ENCODE peak calls at places on chromosomes 4 and X, in six cellular contexts. I is iris pigment epithelial cell; O is T-helper 2 cell; T is A172; W is GM12892; B is stimulated activated CD4-positive, alpha-beta T cell treated with anti-CD3 and anti-CD28 coated beads, Interleukin-2, amount 100 ng/mL, for 24 hours. L is an unnamed sample.
A peak's percentile ranks its signal among the peaks of the same experiment; 100 is the strongest.

GRCh38 chrX:106397788-106398538 is 213.8 kb upstream of the RADX start:
- DNase-seq in I (peak; percentile 11), O (no peak), T (no peak), W (no peak), B (no peak), L (peak; percentile 6)

GRCh38 chr4:36189511-36190226 is 54.6 kb downstream of the ARAP2 start:
- DNase-seq in I (peak; percentile 31), O (no peak), T (no peak), W (no peak), B (no peak), L (no peak)

GRCh38 chr4:92100980-92101379 is 202.8 kb upstream of the GRID2 start:
- DNase-seq in I (peak; percentile 1), O (no peak), T (no peak), W (no peak), B (no peak), L (no peak)

GRCh38 chr4:8083086-8083825 is 75.4 kb downstream of the ABLIM2 start:
- DNase-seq in I (no peak), O (no peak), T (no peak), W (no peak), B (no peak), L (no peak)

GRCh38 chrX:10549280-10549679 is 71.1 kb downstream of the MID1 start:
- DNase-seq in I (no peak), O (no peak), T (peak; percentile 42), W (no peak), B (no peak), L (no peak)

GRCh38 chr4:77194989-77195388 is 38.0 kb downstream of the CCNG2 start:
- DNase-seq in I (no peak), O (no peak), T (no peak), W (no peak), B (no peak), L (no peak)

GRCh38 chr4:102620697-102621497 is 119.7 kb downstream of the NFKB1 start:
- DNase-seq in I (peak; percentile 80), O (no peak), T (peak; percentile 83), W (no peak), B (no peak), L (peak; percentile 94)

GRCh38 chrX:121579016-121579760 is 531.8 kb downstream of the GLUD2 start:
- DNase-seq in I (peak; percentile 43), O (no peak), T (peak; percentile 0), W (no peak), B (peak; percentile 16), L (peak; percentile 21)

GRCh38 chr4:83631066-83631465 is 95.2 kb downstream of the GPAT3 start:
- DNase-seq in I (peak; percentile 54), O (no peak), T (no peak), W (no peak), B (no peak), L (no peak)

GRCh38 chrX:150919401-150919800 is 20.9 kb upstream of the CD99L2 start:
- DNase-seq in I (no peak), O (no peak), T (no peak), W (no peak), B (no peak), L (no peak)

GRCh38 chr4:122744229-122744628 is 11.7 kb downstream of the BBS12 start:
- DNase-seq in I (peak; percentile 95), O (no peak), T (no peak), W (no peak), B (no peak), L (no peak)

GRCh38 chr4:102627831-102628523 is 126.8 kb downstream of the NFKB1 start:
- DNase-seq in I (peak; percentile 78), O (no peak), T (peak; percentile 75), W (no peak), B (peak; percentile 41), L (peak; percentile 30)

GRCh38 chr4:124803641-124804040 is 91.1 kb upstream of the ANKRD50 start:
- DNase-seq in I (peak; percentile 73), O (no peak), T (no peak), W (no peak), B (no peak), L (peak; percentile 35)

GRCh38 chr4:112185740-112186670 is 40.8 kb downstream of the FAM241A start:
- DNase-seq in I (peak; percentile 68), O (no peak), T (no peak), W (no peak), B (no peak), L (no peak)

GRCh38 chr4:72875138-72875537 is 194.4 kb downstream of the COX18 start:
- DNase-seq in I (no peak), O (no peak), T (no peak), W (no peak), B (no peak), L (no peak)

GRCh38 chrX:152893631-152894610 is 3.9 kb upstream of the ZNF185 start:
- DNase-seq in I (no peak), O (no peak), T (peak; percentile 18), W (no peak), B (no peak), L (no peak)

GRCh38 chr4:67897686-67898085 is 13.9 kb upstream of the TMPRSS11D start:
- DNase-seq in I (no peak), O (no peak), T (no peak), W (no peak), B (no peak), L (no peak)

GRCh38 chr4:99349338-99349737 is 3.2 kb downstream of the ADH1C start:
- DNase-seq in I (no peak), O (no peak), T (no peak), W (no peak), B (no peak), L (no peak)

GRCh38 chrX:132612990-132613564 is 124.2 kb upstream of the MBNL3 start:
- DNase-seq in I (peak; percentile 34), O (peak; percentile 4), T (no peak), W (no peak), B (peak; percentile 43), L (peak; percentile 6)

GRCh38 chr4:101621120-101621519 is 169.4 kb upstream of the BANK1 start:
- DNase-seq in I (peak; percentile 76), O (no peak), T (peak; percentile 13), W (no peak), B (no peak), L (peak; percentile 59)

GRCh38 chr4:67151376-67152343 is 393.6 kb downstream of the CENPC start:
- DNase-seq in I (no peak), O (no peak), T (no peak), W (no peak), B (no peak), L (no peak)

GRCh38 chr4:57265831-57266582 is 155.8 kb upstream of the IGFBP7 start:
- DNase-seq in I (no peak), O (no peak), T (no peak), W (no peak), B (no peak), L (no peak)

GRCh38 chrX:46165411-46165810 is 379.8 kb downstream of the ZNF674 start:
- DNase-seq in I (peak; percentile 34), O (no peak), T (peak; percentile 48), W (no peak), B (no peak), L (peak; percentile 52)

L was measured in ACHN.